ENCODE peak calls at places on chromosomes 3 and 15, in four cellular contexts. D is GM12878, M is HepG2, L is H1. F is an unnamed sample.

GRCh38 chr3:151268267-151269235 is 9.8 kb downstream of the P2RY14 start:
- DNase-seq in D (no peak), M (no peak), L (no peak), F (no peak)

GRCh38 chr15:66131200-66131599 is 122.3 kb downstream of the MEGF11 start:
- DNase-seq in D (no peak), M (no peak), L (no peak), F (no peak)

GRCh38 chr15:32641517-32642059 is at the start of gene SCG5:
- DNase-seq in D (no peak), M (no peak), L (peak; percentile 85), F (peak; percentile 68)

GRCh38 chr15:97652700-97653167 is 307.8 kb upstream of the ARRDC4 start:
- DNase-seq in D (no peak), M (no peak), L (peak; percentile 64), F (no peak)

GRCh38 chr3:39407259-39407629 is 724 bp downstream of the RPSA start:
- DNase-seq in D (no peak), M (peak; percentile 23), L (no peak), F (no peak)

GRCh38 chr15:59170295-59170881 is 36.3 kb upstream of the LDHAL6B start:
- DNase-seq in D (no peak), M (peak; percentile 16), L (no peak), F (no peak)

GRCh38 chr15:77516076-77516475 is 95.4 kb downstream of the HMG20A start:
- DNase-seq in D (no peak), M (no peak), L (no peak), F (no peak)

GRCh38 chr3:165839296-165840076 is 2.3 kb upstream of the BCHE start:
- DNase-seq in D (no peak), M (no peak), L (no peak), F (no peak)

GRCh38 chr15:62883938-62884479 is 158.5 kb upstream of the TPM1 start:
- DNase-seq in D (no peak), M (no peak), L (no peak), F (no peak)

GRCh38 chr15:38084289-38084688 is 149.8 kb downstream of the TMCO5A start:
- DNase-seq in D (peak; percentile 85), M (no peak), L (no peak), F (no peak)
- TF ChIP-seq CBX5 in D (no peak), M (no peak), L (no peak), F (no peak)

GRCh38 chr3:58192076-58192475 is 18.7 kb downstream of the DNASE1L3 start:
- DNase-seq in D (no peak), M (no peak), L (no peak), F (no peak)
- TF ChIP-seq CBX5 in D (no peak), M (no peak), L (no peak), F (no peak)

GRCh38 chr15:48477795-48478360 is 146.6 kb downstream of the DUT start:
- DNase-seq in D (no peak), M (no peak), L (no peak), F (no peak)
- TF ChIP-seq CBX5 in D (no peak), M (no peak), L (no peak), F (no peak)

DNA sequence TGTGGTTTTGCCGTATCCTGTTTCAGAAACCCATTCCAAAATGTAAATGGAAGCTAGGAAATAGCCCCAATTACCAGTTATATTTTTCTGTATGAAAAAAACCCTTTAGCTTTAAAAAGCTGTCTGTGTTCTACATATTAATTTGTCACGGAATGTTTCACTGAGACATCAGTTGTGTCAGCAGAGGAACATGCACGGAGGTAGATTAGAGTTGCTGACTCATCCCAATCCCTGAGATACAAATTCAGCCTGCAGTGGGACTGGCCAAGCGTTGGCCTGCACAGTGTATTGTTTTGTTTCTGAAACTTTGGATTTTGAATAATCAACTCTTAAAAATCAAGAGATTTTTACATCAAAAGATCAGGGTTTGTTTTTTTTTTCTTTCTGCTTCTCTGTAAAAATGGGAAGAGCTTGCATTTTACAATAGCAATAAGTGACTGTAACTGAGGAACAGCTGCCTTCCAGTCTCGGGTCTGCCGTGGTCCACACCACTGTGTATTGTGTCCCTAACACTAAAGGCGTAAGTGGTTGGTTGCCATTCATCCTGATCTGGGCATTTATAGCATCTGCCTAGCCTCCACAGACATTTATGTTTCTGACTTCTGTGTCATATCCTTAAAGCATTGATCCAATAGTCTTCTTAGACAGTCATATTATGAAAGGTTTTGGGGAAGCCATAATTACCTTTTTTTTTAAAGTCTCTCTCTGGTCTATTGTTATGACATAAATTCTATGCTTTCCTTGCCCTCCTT is 218.1 kb downstream of the ADAMTSL3 start:
- DNase-seq in D (peak; percentile 17), M (no peak), L (no peak), F (peak; percentile 16)
- TF ChIP-seq CBX5 in D (no peak), M (no peak), L (no peak), F (no peak)

GRCh38 chr15:50071551-50072258 is 47.3 kb downstream of the ATP8B4 start:
- DNase-seq in D (no peak), M (no peak), L (no peak), F (no peak)

GRCh38 chr15:50075292-50075691 is 43.7 kb downstream of the ATP8B4 start:
- DNase-seq in D (no peak), M (no peak), L (no peak), F (no peak)

GRCh38 chr15:50077655-50078054 is 41.4 kb downstream of the ATP8B4 start:
- DNase-seq in D (no peak), M (no peak), L (no peak), F (no peak)

GRCh38 chr15:50077242-50077641 is 41.8 kb downstream of the ATP8B4 start:
- DNase-seq in D (no peak), M (no peak), L (no peak), F (no peak)
- TF ChIP-seq CBX5 in D (no peak), M (no peak), L (no peak), F (no peak)

F was measured in K562.